ENCODE peak calls at places on chromosomes 7 and 10, in five cellular contexts. One of them, this sample, is unnamed.

GRCh38 chr10:62618576-62619408 is 185.7 kb upstream of the ADO start:
- DNase-seq in WTC11: no peak
- DNase-seq in adrenal gland: peak
- DNase-seq in neural crest cell: no peak
- DNase-seq in AG10803: peak
- DNase-seq in this sample: no peak

GRCh38 chr7:37527109-37527508 is 78.4 kb upstream of the ELMO1 start:
- DNase-seq in WTC11: no peak
- DNase-seq in AG10803: no peak
- DNase-seq in neural crest cell: no peak
- DNase-seq in adrenal gland: no peak
- DNase-seq in this sample: no peak

GRCh38 chr7:76060842-76061241 is 12.9 kb downstream of the MDH2 start:
- DNase-seq in WTC11: no peak
- DNase-seq in AG10803: no peak
- DNase-seq in adrenal gland: peak
- DNase-seq in neural crest cell: no peak
- DNase-seq in this sample: no peak

GRCh38 chr7:34837316-34837715 is 179.3 kb downstream of the NPSR1 start:
- DNase-seq in adrenal gland: no peak
- DNase-seq in AG10803: no peak
- DNase-seq in neural crest cell: no peak
- DNase-seq in WTC11: no peak
- DNase-seq in this sample: no peak

GRCh38 chr7:143351060-143351459 is 11.5 kb downstream of the FAM131B start:
- DNase-seq in AG10803: no peak
- DNase-seq in WTC11: no peak
- DNase-seq in neural crest cell: no peak
- DNase-seq in adrenal gland: no peak
- DNase-seq in this sample: no peak

GRCh38 chr7:47537716-47538640 is 43.9 kb downstream of the TNS3 start:
- DNase-seq in WTC11: no peak
- DNase-seq in adrenal gland: no peak
- DNase-seq in AG10803: no peak
- DNase-seq in neural crest cell: no peak
- DNase-seq in this sample: no peak

GRCh38 chr7:117098457-117098856 is 145.2 kb downstream of the ST7 start:
- DNase-seq in neural crest cell: no peak
- DNase-seq in AG10803: peak
- DNase-seq in adrenal gland: no peak
- DNase-seq in WTC11: no peak
- DNase-seq in this sample: no peak

GRCh38 chr10:21368728-21369425 is 156.6 kb downstream of the SKIDA1 start:
- DNase-seq in WTC11: no peak
- DNase-seq in neural crest cell: no peak
- DNase-seq in adrenal gland: peak
- DNase-seq in AG10803: no peak
- DNase-seq in this sample: no peak

GRCh38 chr7:77913977-77914607 is 115.5 kb downstream of the PHTF2 start:
- DNase-seq in WTC11: no peak
- DNase-seq in AG10803: no peak
- DNase-seq in neural crest cell: no peak
- DNase-seq in adrenal gland: no peak
- DNase-seq in this sample: no peak

GRCh38 chr7:91557789-91558396 is 293.7 kb downstream of the FZD1 start:
- DNase-seq in WTC11: no peak
- DNase-seq in adrenal gland: no peak
- DNase-seq in AG10803: peak
- DNase-seq in neural crest cell: no peak
- DNase-seq in this sample: no peak

GRCh38 chr10:128864554-128865300 is 602.3 kb upstream of the MGMT start:
- DNase-seq in AG10803: no peak
- DNase-seq in neural crest cell: no peak
- DNase-seq in WTC11: no peak
- DNase-seq in adrenal gland: no peak
- DNase-seq in this sample: no peak

GRCh38 chr10:112687647-112688046 is 240.6 kb downstream of the VTI1A start:
- DNase-seq in AG10803: peak
- DNase-seq in neural crest cell: no peak
- DNase-seq in WTC11: no peak
- DNase-seq in adrenal gland: no peak
- DNase-seq in this sample: no peak

GRCh38 chr7:121587454-121587853 is 191.3 kb upstream of the FAM3C start:
- DNase-seq in adrenal gland: no peak
- DNase-seq in WTC11: no peak
- DNase-seq in AG10803: no peak
- DNase-seq in neural crest cell: no peak
- DNase-seq in this sample: no peak

GRCh38 chr7:69002416-69002815 is 595.9 kb upstream of the AUTS2 start:
- DNase-seq in WTC11: no peak
- DNase-seq in neural crest cell: no peak
- DNase-seq in adrenal gland: no peak
- DNase-seq in AG10803: peak
- DNase-seq in this sample: no peak

GRCh38 chr10:86699541-86699940 is 31.2 kb downstream of the LDB3 start:
- DNase-seq in neural crest cell: no peak
- DNase-seq in adrenal gland: no peak
- DNase-seq in AG10803: no peak
- DNase-seq in WTC11: no peak
- DNase-seq in this sample: no peak

GRCh38 chr10:86700851-86701617 is 32.7 kb downstream of the LDB3 start:
- DNase-seq in WTC11: no peak
- DNase-seq in neural crest cell: no peak
- DNase-seq in adrenal gland: no peak
- DNase-seq in AG10803: no peak
- DNase-seq in this sample: no peak

GRCh38 chr10:86699125-86699524 is 30.8 kb downstream of the LDB3 start:
- DNase-seq in adrenal gland: no peak
- DNase-seq in WTC11: no peak
- DNase-seq in AG10803: no peak
- DNase-seq in neural crest cell: no peak
- DNase-seq in this sample: no peak

GRCh38 chr10:86699991-86700840 is 31.9 kb downstream of the LDB3 start:
- DNase-seq in WTC11: no peak
- DNase-seq in adrenal gland: no peak
- DNase-seq in neural crest cell: no peak
- DNase-seq in AG10803: no peak
- DNase-seq in this sample: no peak

DNA sequence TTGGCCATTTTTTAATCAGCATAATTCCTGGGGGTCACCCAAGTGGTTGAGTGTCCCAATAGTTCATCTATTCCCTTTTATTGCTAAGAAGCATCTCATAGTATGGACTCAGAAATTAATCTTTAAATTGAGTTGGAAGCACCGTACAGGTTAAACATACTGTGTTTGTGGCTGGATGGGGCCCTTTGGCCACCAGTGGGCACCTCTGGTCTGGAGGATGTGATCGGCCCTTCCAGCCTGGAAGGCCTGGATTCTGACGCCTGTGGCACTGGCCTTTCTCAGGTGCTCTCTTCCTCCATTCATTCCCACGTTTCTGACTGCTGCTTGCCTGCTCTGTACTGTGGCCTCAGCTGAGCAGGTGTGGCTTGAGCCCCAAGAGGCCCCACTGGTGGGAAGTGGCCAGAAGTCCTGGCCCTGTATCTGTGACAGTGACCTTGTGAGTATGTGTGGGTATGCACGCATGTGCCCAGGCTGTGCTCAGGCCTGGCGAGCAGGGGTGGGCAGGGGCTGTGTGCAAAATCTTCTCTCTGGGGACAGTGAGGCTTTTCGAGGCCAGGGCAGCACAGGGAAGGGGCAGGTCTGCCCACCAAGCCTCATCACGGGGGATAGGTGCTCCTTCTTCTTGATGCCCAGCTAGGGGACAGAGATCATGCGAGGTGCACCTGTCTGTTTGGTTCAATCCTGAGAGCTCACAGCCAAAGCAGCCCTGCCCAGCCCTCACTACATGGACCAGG is 30.1 kb downstream of the LDB3 start:
- DNase-seq in WTC11: no peak
- DNase-seq in AG10803: no peak
- DNase-seq in adrenal gland: no peak
- DNase-seq in neural crest cell: no peak
- DNase-seq in this sample: no peak
- TF ChIP-seq CTCF in WTC11: no peak
- TF ChIP-seq CTCF in AG10803: peak
- TF ChIP-seq CTCF in adrenal gland: no peak
- TF ChIP-seq CTCF in neural crest cell: no peak
- TF ChIP-seq CTCF in this sample: no peak

GRCh38 chr7:2482725-2483451 is 6.7 kb upstream of the GRIFIN start:
- DNase-seq in neural crest cell: no peak
- DNase-seq in WTC11: no peak
- DNase-seq in AG10803: no peak
- DNase-seq in adrenal gland: no peak
- DNase-seq in this sample: no peak
- TF ChIP-seq CTCF in neural crest cell: no peak
- TF ChIP-seq CTCF in WTC11: no peak
- TF ChIP-seq CTCF in AG10803: no peak
- TF ChIP-seq CTCF in adrenal gland: no peak
- TF ChIP-seq CTCF in this sample: no peak

GRCh38 chr7:129089521-129090212 is 34.8 kb upstream of the TNPO3 start:
- DNase-seq in neural crest cell: no peak
- DNase-seq in AG10803: no peak
- DNase-seq in WTC11: no peak
- DNase-seq in adrenal gland: no peak
- DNase-seq in this sample: no peak
- TF ChIP-seq CTCF in neural crest cell: no peak
- TF ChIP-seq CTCF in AG10803: no peak
- TF ChIP-seq CTCF in WTC11: no peak
- TF ChIP-seq CTCF in adrenal gland: no peak
- TF ChIP-seq CTCF in this sample: no peak

GRCh38 chr10:114070710-114071109 is 27.0 kb downstream of the ADRB1 start:
- DNase-seq in neural crest cell: no peak
- DNase-seq in adrenal gland: no peak
- DNase-seq in WTC11: no peak
- DNase-seq in AG10803: no peak
- DNase-seq in this sample: no peak
- TF ChIP-seq CTCF in neural crest cell: no peak
- TF ChIP-seq CTCF in adrenal gland: no peak
- TF ChIP-seq CTCF in WTC11: no peak
- TF ChIP-seq CTCF in AG10803: no peak
- TF ChIP-seq CTCF in this sample: no peak

GRCh38 chr10:124359336-124359832 is 59.3 kb downstream of the OAT start:
- DNase-seq in AG10803: no peak
- DNase-seq in WTC11: no peak
- DNase-seq in adrenal gland: no peak
- DNase-seq in neural crest cell: no peak
- DNase-seq in this sample: no peak

GRCh38 chr10:124354411-124355382 is 64.0 kb downstream of the OAT start:
- DNase-seq in WTC11: no peak
- DNase-seq in AG10803: peak
- DNase-seq in adrenal gland: peak
- DNase-seq in neural crest cell: no peak
- DNase-seq in this sample: no peak

GRCh38 chr10:124356706-124357582 is 61.8 kb downstream of the OAT start:
- DNase-seq in neural crest cell: no peak
- DNase-seq in AG10803: no peak
- DNase-seq in WTC11: no peak
- DNase-seq in adrenal gland: no peak
- DNase-seq in this sample: no peak

GRCh38 chr10:124353896-124354295 is 64.8 kb downstream of the OAT start:
- DNase-seq in AG10803: no peak
- DNase-seq in adrenal gland: no peak
- DNase-seq in neural crest cell: no peak
- DNase-seq in WTC11: no peak
- DNase-seq in this sample: no peak

GRCh38 chr10:124357583-124357930 is 61.2 kb downstream of the OAT start:
- DNase-seq in AG10803: no peak
- DNase-seq in adrenal gland: no peak
- DNase-seq in neural crest cell: no peak
- DNase-seq in WTC11: no peak
- DNase-seq in this sample: no peak
- TF ChIP-seq CTCF in AG10803: no peak
- TF ChIP-seq CTCF in adrenal gland: no peak
- TF ChIP-seq CTCF in neural crest cell: no peak
- TF ChIP-seq CTCF in WTC11: no peak
- TF ChIP-seq CTCF in this sample: no peak

DNA sequence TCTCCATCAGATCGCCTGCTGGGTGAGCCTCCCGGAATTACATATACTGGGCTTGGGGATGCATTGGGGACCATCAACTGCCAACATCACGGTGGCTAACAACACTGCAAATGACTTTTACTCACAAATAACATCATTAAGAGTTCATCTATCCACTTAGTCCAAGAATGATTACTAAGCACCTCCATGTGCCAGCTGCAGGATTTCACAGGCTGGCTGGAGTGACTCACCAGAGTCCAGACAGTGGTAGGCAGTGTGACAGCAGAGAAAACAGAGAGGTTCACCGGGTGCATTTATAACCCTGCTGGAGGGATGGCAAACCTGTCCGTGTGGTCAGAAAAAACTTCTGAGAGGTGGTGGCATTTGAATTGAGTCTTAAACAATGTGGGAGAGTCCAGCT is 3.2 kb upstream of the IGFBP3 start:
- DNase-seq in AG10803: peak
- DNase-seq in adrenal gland: peak
- DNase-seq in neural crest cell: no peak
- DNase-seq in WTC11: no peak
- DNase-seq in this sample: no peak
- TF ChIP-seq CTCF in AG10803: peak
- TF ChIP-seq CTCF in adrenal gland: no peak
- TF ChIP-seq CTCF in neural crest cell: no peak
- TF ChIP-seq CTCF in WTC11: no peak
- TF ChIP-seq CTCF in this sample: no peak

GRCh38 chr10:88108115-88108610 is 244.7 kb downstream of the PTEN start:
- DNase-seq in neural crest cell: no peak
- DNase-seq in AG10803: no peak
- DNase-seq in WTC11: no peak
- DNase-seq in adrenal gland: no peak
- DNase-seq in this sample: no peak
- TF ChIP-seq CTCF in neural crest cell: no peak
- TF ChIP-seq CTCF in AG10803: no peak
- TF ChIP-seq CTCF in WTC11: no peak
- TF ChIP-seq CTCF in adrenal gland: no peak
- TF ChIP-seq CTCF in this sample: no peak